ENCODE peak calls at places on chromosomes 6 and 20, in seven cellular contexts. U is LoVo, J is NCI-H1694 treated with DMSO at 0.1 percent for 48 hours, K is mesenteric fat pad, M is left cardiac atrium, R is neural crest cell, Z is HFFc6. T is an unnamed sample.

GRCh38 chr6:28969129-28969528 is 36.0 kb downstream of the ZNF311 start:
- DNase-seq in U (no peak), J (no peak), K (no peak), M (no peak), R (no peak), Z (no peak), T (no peak)

GRCh38 chr6:2376429-2377355 is 131.3 kb upstream of the GMDS start:
- DNase-seq in U (peak; percentile 86), J (no peak), K (no peak), M (no peak), R (no peak), Z (peak; percentile 82), T (no peak)

GRCh38 chr6:46010771-46011170 is 4.9 kb downstream of the CLIC5 start:
- DNase-seq in U (peak; percentile 34), J (no peak), K (no peak), M (no peak), R (no peak), Z (no peak), T (no peak)

GRCh38 chr6:127343753-127344659 is 597 bp upstream of the ECHDC1 start:
- DNase-seq in U (peak; percentile 34), J (peak; percentile 17), K (no peak), M (no peak), R (no peak), Z (no peak), T (no peak)

GRCh38 chr6:121516331-121516730 is 80.9 kb downstream of the GJA1 start:
- DNase-seq in U (no peak), J (no peak), K (no peak), M (no peak), R (no peak), Z (peak; percentile 25), T (no peak)

GRCh38 chr6:40968620-40969145 is 70.3 kb downstream of the UNC5CL start:
- DNase-seq in U (no peak), J (no peak), K (no peak), M (no peak), R (no peak), Z (no peak), T (no peak)

GRCh38 chr6:49713346-49713745 is at the start of gene CRISP2:
- DNase-seq in U (no peak), J (no peak), K (no peak), M (no peak), R (no peak), Z (no peak), T (no peak)

GRCh38 chr6:36897629-36898028 is 11.9 kb downstream of the C6orf89 start:
- DNase-seq in U (no peak), J (no peak), K (no peak), M (no peak), R (no peak), Z (no peak), T (no peak)

GRCh38 chr20:43959079-43959919 is 44.6 kb downstream of the TOX2 start:
- DNase-seq in U (no peak), J (no peak), K (no peak), M (no peak), R (no peak), Z (no peak), T (no peak)

GRCh38 chr6:134719850-134720249 is 230.1 kb downstream of the ALDH8A1 start:
- DNase-seq in U (no peak), J (no peak), K (no peak), M (no peak), R (no peak), Z (no peak), T (no peak)

GRCh38 chr6:124795879-124796838 is 166.1 kb upstream of the RNF217 start:
- DNase-seq in U (no peak), J (peak; percentile 21), K (no peak), M (peak; percentile 31), R (peak; percentile 22), Z (no peak), T (no peak)

GRCh38 chr6:14818422-14818884 is 427.4 kb upstream of the JARID2 start:
- DNase-seq in U (no peak), J (no peak), K (no peak), M (peak; percentile 47), R (no peak), Z (no peak), T (no peak)

GRCh38 chr6:30334077-30334476 is 7.3 kb downstream of the TRIM39 start:
- DNase-seq in U (no peak), J (no peak), K (no peak), M (no peak), R (no peak), Z (no peak), T (no peak)

GRCh38 chr20:24952376-24953203 is 3.5 kb downstream of the CST7 start:
- DNase-seq in U (no peak), J (peak; percentile 15), K (peak; percentile 83), M (no peak), R (no peak), Z (no peak), T (peak; percentile 93)

GRCh38 chr6:170049641-170050491 is 241.0 kb downstream of the DLL1 start:
- DNase-seq in U (no peak), J (no peak), K (peak; percentile 89), M (peak; percentile 86), R (no peak), Z (no peak), T (no peak)

GRCh38 chr20:49880177-49880576 is 35.2 kb downstream of the SPATA2 start:
- DNase-seq in U (no peak), J (no peak), K (no peak), M (no peak), R (no peak), Z (no peak), T (no peak)

GRCh38 chr6:109523478-109523877 is 40.5 kb upstream of the ZBTB24 start:
- DNase-seq in U (no peak), J (no peak), K (no peak), M (no peak), R (no peak), Z (peak; percentile 36), T (no peak)

GRCh38 chr6:129498950-129499870 is 210.8 kb downstream of the ARHGAP18 start:
- DNase-seq in U (peak; percentile 63), J (peak; percentile 66), K (no peak), M (no peak), R (no peak), Z (peak; percentile 62), T (no peak)

GRCh38 chr6:46010270-46010669 is 5.4 kb downstream of the CLIC5 start:
- DNase-seq in U (no peak), J (no peak), K (no peak), M (no peak), R (no peak), Z (no peak), T (no peak)

GRCh38 chr6:150830409-150831165 is 34.9 kb upstream of the MTHFD1L start:
- DNase-seq in U (no peak), J (no peak), K (no peak), M (no peak), R (no peak), Z (peak; percentile 5), T (no peak)

GRCh38 chr6:4125933-4126864 is 9.2 kb downstream of the ECI2 start:
- DNase-seq in U (no peak), J (no peak), K (no peak), M (no peak), R (no peak), Z (peak; percentile 86), T (no peak)

GRCh38 chr6:122012576-122012975 is 386.9 kb upstream of the HSF2 start:
- DNase-seq in U (no peak), J (no peak), K (no peak), M (no peak), R (no peak), Z (peak; percentile 36), T (no peak)

GRCh38 chr6:128806274-128806673 is 76.7 kb upstream of the LAMA2 start:
- DNase-seq in U (no peak), J (peak; percentile 5), K (no peak), M (no peak), R (no peak), Z (no peak), T (no peak)

GRCh38 chr20:17533396-17533795 is 2.2 kb upstream of the BFSP1 start:
- DNase-seq in U (no peak), J (no peak), K (no peak), M (no peak), R (peak; percentile 6), Z (peak; percentile 44), T (no peak)

GRCh38 chr6:42313941-42314570 is 96.4 kb upstream of the MRPS10 start:
- DNase-seq in U (no peak), J (peak; percentile 20), K (no peak), M (no peak), R (no peak), Z (no peak), T (no peak)

GRCh38 chr6:44933113-44933512 is 395.0 kb upstream of the RUNX2 start:
- DNase-seq in U (no peak), J (no peak), K (no peak), M (no peak), R (no peak), Z (no peak), T (no peak)

GRCh38 chr6:118370722-118371121 is 177.4 kb upstream of the PLN start:
- DNase-seq in U (no peak), J (no peak), K (no peak), M (no peak), R (no peak), Z (peak; percentile 5), T (no peak)